ENCODE peak calls at places on chromosomes 5 and 9, in ten cellular contexts. R, N, B, M, G, L, Z, T, W and F are unnamed samples.

GRCh38 chr9:75455444-75455921 is 367.2 kb downstream of the OSTF1 start:
- DNase-seq in T (no peak), L (peak), N (no peak), W (peak), Z (no peak), M (peak), G (no peak), B (no peak), R (no peak), F (no peak)

GRCh38 chr5:107088907-107089306 is 581.8 kb downstream of the EFNA5 start:
- DNase-seq in L (no peak), G (no peak), R (no peak), M (no peak), N (no peak), Z (no peak), B (no peak), W (no peak), T (no peak), F (no peak)

GRCh38 chr9:111005711-111006482 is 32.4 kb downstream of the LPAR1 start:
- DNase-seq in R (no peak), T (no peak), L (no peak), G (no peak), Z (no peak), B (no peak), M (no peak), N (no peak), W (peak), F (no peak)

GRCh38 chr5:171650605-171651004 is 135.0 kb upstream of the SMIM23 start:
- DNase-seq in M (no peak), R (no peak), L (no peak), W (no peak), N (no peak), B (no peak), G (no peak), Z (no peak), T (no peak), F (no peak)

GRCh38 chr5:16934123-16934522 is 2.0 kb downstream of the MYO10 start:
- DNase-seq in N (peak), R (peak), Z (peak), G (peak), T (peak), M (peak), B (peak), W (peak), L (peak), F (peak)

GRCh38 chr5:158378931-158379330 is 520.0 kb upstream of the CLINT1 start:
- DNase-seq in N (no peak), B (no peak), R (no peak), W (no peak), L (no peak), G (no peak), Z (no peak), M (no peak), T (no peak), F (no peak)

GRCh38 chr9:88090151-88090581 is 48.1 kb downstream of the SPATA31C2 start:
- DNase-seq in B (no peak), N (no peak), M (no peak), R (no peak), Z (no peak), G (peak), L (no peak), W (peak), T (no peak), F (no peak)

GRCh38 chr9:115328228-115328627 is 210.3 kb upstream of the TNC start:
- DNase-seq in L (no peak), B (no peak), T (no peak), R (no peak), W (peak), G (peak), N (no peak), Z (no peak), M (peak), F (no peak)

GRCh38 chr5:179313849-179314521 is 31.3 kb downstream of the ADAMTS2 start:
- DNase-seq in Z (no peak), N (no peak), L (no peak), T (no peak), R (no peak), W (peak), M (peak), G (no peak), B (peak), F (no peak)

GRCh38 chr5:143541943-143542797 is 138.7 kb upstream of the NR3C1 start:
- DNase-seq in G (no peak), B (no peak), T (no peak), M (no peak), R (no peak), W (no peak), N (no peak), L (no peak), Z (no peak), F (no peak)

GRCh38 chr9:36798350-36799065 is 225.8 kb downstream of the MELK start:
- DNase-seq in R (no peak), N (peak), W (no peak), M (no peak), G (peak), B (peak), Z (peak), L (no peak), T (peak), F (no peak)
- TF ChIP-seq CTCF in R (no peak), N (peak), W (peak), M (no peak), G (peak), B (peak), Z (peak), L (no peak), T (no peak), F (no peak)

GRCh38 chr5:91244380-91245073 is 138.6 kb downstream of the ARRDC3 start:
- DNase-seq in L (no peak), B (no peak), G (no peak), T (no peak), R (no peak), N (no peak), Z (no peak), M (no peak), W (peak), F (no peak)

GRCh38 chr5:91245074-91245452 is 138.1 kb downstream of the ARRDC3 start:
- DNase-seq in M (no peak), B (no peak), N (no peak), W (no peak), G (no peak), Z (no peak), R (no peak), L (no peak), T (no peak), F (no peak)

GRCh38 chr5:91243859-91244258 is 139.3 kb downstream of the ARRDC3 start:
- DNase-seq in M (no peak), Z (no peak), N (no peak), R (no peak), T (no peak), B (no peak), L (no peak), G (no peak), W (no peak), F (no peak)

GRCh38 chr5:91243286-91243685 is 139.8 kb downstream of the ARRDC3 start:
- DNase-seq in N (no peak), Z (no peak), W (no peak), B (no peak), T (no peak), R (no peak), G (no peak), M (no peak), L (no peak), F (no peak)

GRCh38 chr5:91245871-91246270 is 137.2 kb downstream of the ARRDC3 start:
- DNase-seq in B (no peak), M (no peak), Z (no peak), R (no peak), G (no peak), L (no peak), T (no peak), N (no peak), W (peak), F (no peak)
- TF ChIP-seq CTCF in B (no peak), M (no peak), Z (no peak), R (no peak), G (no peak), L (peak), T (no peak), N (no peak), W (no peak), F (no peak)

DNA sequence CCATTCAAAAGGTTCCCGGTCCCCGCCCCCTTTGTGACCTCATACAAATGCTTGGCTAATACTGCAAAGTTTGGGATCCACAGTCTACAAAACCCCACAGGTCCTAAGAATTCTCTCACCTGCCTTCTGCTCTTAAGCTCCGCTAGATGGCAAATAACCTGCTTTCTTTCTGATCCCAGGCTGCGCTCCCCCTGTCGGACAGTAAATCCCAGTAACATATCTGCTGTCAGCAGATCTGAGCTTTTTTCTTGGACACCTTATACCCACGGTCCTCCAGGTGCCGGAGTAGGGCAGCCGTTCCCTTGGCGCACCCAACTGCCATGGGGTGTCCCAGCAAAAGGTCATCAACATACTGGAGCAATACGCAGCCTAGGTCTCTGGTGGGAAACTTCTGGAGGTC is 39.0 kb upstream of the PPP1R26 start:
- DNase-seq in B (no peak), L (no peak), W (no peak), T (no peak), Z (no peak), M (no peak), G (no peak), N (peak), R (no peak), F (no peak)
- TF ChIP-seq CTCF in B (no peak), L (no peak), W (peak), T (no peak), Z (no peak), M (no peak), G (no peak), N (peak), R (peak), F (no peak)

DNA sequence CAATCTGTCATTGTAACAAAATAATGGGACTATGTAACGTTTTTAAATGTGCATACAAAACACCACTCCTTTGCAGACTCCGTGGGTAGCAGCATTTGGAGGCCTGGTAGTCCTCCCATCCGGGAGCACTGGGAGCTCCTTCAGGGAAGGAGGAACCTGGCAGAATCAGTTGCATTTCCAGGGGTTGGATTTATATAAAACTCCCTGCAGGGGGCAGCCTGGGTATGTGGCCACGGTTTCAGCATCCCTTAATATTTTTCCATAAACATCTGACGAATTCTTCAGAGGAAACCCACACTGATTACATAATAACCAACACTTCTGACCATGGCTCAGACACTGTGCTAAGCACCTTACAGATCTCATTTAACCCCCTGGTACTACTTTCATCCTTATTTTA is 6.1 kb upstream of the AFAP1L1 start:
- DNase-seq in Z (peak), R (no peak), M (no peak), W (peak), T (no peak), G (no peak), N (peak), L (no peak), B (peak), F (no peak)
- TF ChIP-seq CTCF in Z (peak), R (peak), M (peak), W (peak), T (peak), G (no peak), N (peak), L (no peak), B (peak), F (no peak)

GRCh38 chr5:74334034-74334433 is 306.5 kb downstream of the ENC1 start:
- DNase-seq in Z (no peak), N (no peak), R (no peak), L (no peak), T (no peak), W (no peak), B (no peak), G (no peak), M (no peak), F (no peak)

GRCh38 chr5:74334434-74335364 is 305.8 kb downstream of the ENC1 start:
- DNase-seq in N (no peak), M (no peak), G (no peak), L (no peak), W (no peak), Z (no peak), B (no peak), R (no peak), T (no peak), F (no peak)

GRCh38 chr5:74337252-74338100 is 303.1 kb downstream of the ENC1 start:
- DNase-seq in T (no peak), R (no peak), W (no peak), M (no peak), B (no peak), N (no peak), Z (no peak), L (no peak), G (no peak), F (no peak)

GRCh38 chr5:74338101-74338388 is 302.5 kb downstream of the ENC1 start:
- DNase-seq in R (no peak), M (no peak), B (no peak), W (no peak), N (no peak), G (no peak), Z (no peak), T (no peak), L (no peak), F (no peak)

GRCh38 chr5:74336286-74336685 is 304.2 kb downstream of the ENC1 start:
- DNase-seq in W (no peak), T (peak), R (no peak), G (peak), B (no peak), N (no peak), L (no peak), Z (no peak), M (no peak), F (no peak)
- TF ChIP-seq CTCF in W (peak), T (peak), R (peak), G (peak), B (no peak), N (no peak), L (no peak), Z (no peak), M (peak), F (no peak)

GRCh38 chr9:33375238-33375840 is 27.0 kb downstream of the AQP7 start:
- DNase-seq in M (peak), N (no peak), R (no peak), W (no peak), L (no peak), Z (no peak), G (peak), B (no peak), T (no peak), F (no peak)
- TF ChIP-seq CTCF in M (no peak), N (no peak), R (no peak), W (no peak), L (no peak), Z (no peak), G (no peak), B (no peak), T (peak), F (no peak)

DNA sequence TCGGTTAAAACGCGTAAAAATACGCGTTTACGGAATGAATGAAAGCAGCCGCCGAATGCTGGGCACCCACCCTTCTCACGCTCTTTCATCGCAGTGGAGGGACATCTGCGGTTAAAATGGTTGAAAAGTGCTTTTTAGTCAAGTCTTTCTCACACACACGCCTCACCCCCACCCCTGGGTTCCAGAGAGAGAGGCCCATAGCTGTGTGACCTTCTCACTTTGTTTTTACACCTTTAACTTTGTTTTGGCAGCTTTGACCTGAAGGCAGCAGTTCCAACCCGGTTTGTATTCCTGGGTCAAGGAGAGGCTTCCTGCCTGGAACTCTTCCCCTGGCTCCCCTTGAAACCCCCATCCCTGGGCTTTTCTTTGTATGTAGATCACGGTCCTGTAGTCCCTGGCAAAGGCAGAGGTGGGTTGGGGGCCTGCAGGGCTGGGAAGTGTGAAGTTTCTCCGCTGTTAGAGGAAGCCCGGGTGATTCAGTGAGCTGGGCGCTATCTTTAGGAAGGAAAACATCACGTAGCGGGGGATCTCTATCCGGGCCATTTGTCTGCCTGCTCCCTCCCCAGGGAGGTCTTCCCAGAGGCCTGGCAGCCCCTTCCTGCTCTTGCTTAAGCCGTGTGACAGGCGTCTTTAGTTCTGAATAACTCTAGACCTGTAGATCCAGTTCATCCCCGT is 29.6 kb downstream of the SPRY4 start:
- DNase-seq in W (peak), M (no peak), L (no peak), R (no peak), T (peak), B (no peak), N (no peak), G (peak), Z (no peak), F (no peak)
- TF ChIP-seq CTCF in W (no peak), M (no peak), L (no peak), R (no peak), T (no peak), B (no peak), N (no peak), G (no peak), Z (no peak), F (no peak)

GRCh38 chr5:173857231-173857630 is 30.9 kb upstream of the CPEB4 start:
- DNase-seq in Z (no peak), L (no peak), W (no peak), B (peak), R (no peak), G (peak), N (no peak), T (no peak), M (no peak), F (no peak)

GRCh38 chr5:173858025-173858674 is 30.0 kb upstream of the CPEB4 start:
- DNase-seq in T (no peak), R (no peak), B (no peak), G (no peak), L (no peak), Z (no peak), N (no peak), W (no peak), M (no peak), F (no peak)

GRCh38 chr5:173858675-173859121 is 29.5 kb upstream of the CPEB4 start:
- DNase-seq in G (no peak), B (no peak), Z (no peak), R (no peak), M (no peak), N (no peak), W (peak), T (no peak), L (no peak), F (no peak)

GRCh38 chr5:173862047-173862477 is 26.1 kb upstream of the CPEB4 start:
- DNase-seq in Z (no peak), G (no peak), M (no peak), L (no peak), T (no peak), N (no peak), R (no peak), W (no peak), B (no peak), F (no peak)

GRCh38 chr5:173859315-173860038 is 28.7 kb upstream of the CPEB4 start:
- DNase-seq in L (no peak), Z (peak), W (no peak), M (no peak), R (no peak), N (no peak), G (no peak), T (no peak), B (no peak), F (no peak)
- TF ChIP-seq CTCF in L (no peak), Z (no peak), W (no peak), M (no peak), R (no peak), N (no peak), G (no peak), T (no peak), B (no peak), F (no peak)

DNA sequence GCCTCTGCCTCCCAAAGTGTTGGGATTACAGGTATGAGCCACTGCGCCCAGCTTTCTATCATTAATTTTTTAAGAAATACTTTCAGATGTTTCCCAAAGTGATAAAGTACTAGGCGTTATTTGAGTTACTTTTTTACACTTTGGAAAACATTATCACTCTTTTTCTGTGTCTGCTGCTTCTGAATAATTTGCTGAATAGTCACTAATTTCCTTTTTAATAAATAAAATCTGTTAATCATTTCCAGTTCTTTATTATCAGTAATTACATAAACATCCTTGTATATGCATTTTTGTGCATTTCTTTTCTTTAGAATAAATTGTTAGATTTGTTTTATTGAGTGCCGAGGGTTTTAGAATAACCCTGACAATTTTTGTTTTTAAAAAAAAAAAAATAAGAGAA is 48.6 kb downstream of the UHRF2 start:
- DNase-seq in R (no peak), W (no peak), Z (no peak), L (no peak), G (no peak), T (no peak), N (no peak), M (no peak), B (no peak), F (no peak)
- TF ChIP-seq CTCF in R (no peak), W (no peak), Z (no peak), L (no peak), G (no peak), T (no peak), N (no peak), M (no peak), B (no peak), F (no peak)

GRCh38 chr9:127556871-127557270 is 55.2 kb upstream of the STXBP1 start:
- DNase-seq in M (no peak), B (no peak), L (no peak), R (no peak), Z (no peak), G (no peak), W (no peak), N (no peak), T (no peak), F (no peak)

GRCh38 chr9:127550751-127551150 is 61.3 kb upstream of the STXBP1 start:
- DNase-seq in L (no peak), M (no peak), T (no peak), R (no peak), N (no peak), B (no peak), G (no peak), Z (no peak), W (no peak), F (no peak)

GRCh38 chr9:127555830-127556820 is 56.0 kb upstream of the STXBP1 start:
- DNase-seq in G (no peak), W (peak), L (no peak), T (no peak), Z (peak), R (no peak), B (no peak), N (peak), M (peak), F (no peak)

GRCh38 chr9:127554966-127555829 is 56.9 kb upstream of the STXBP1 start:
- DNase-seq in R (no peak), W (no peak), L (no peak), Z (no peak), B (no peak), M (no peak), N (no peak), T (no peak), G (no peak), F (no peak)

DNA sequence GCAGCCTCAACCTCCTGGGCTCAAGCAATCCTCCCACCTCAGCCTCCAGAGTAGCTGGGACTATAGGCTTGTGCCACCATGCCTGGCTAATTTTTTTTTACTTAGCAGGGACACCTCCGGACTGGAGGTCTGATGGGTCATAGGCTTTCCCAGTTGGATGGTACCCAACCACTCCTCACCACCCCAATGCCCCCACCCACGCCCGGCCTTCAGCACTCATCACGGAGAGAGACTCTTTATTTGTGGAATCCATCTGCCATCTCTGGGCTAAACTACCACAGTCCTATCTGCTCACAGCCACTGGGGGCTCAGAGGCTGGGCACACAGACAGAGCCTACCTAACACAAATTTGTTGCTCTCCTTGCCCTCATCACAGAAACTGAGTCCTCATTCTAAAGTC is 58.3 kb upstream of the STXBP1 start:
- DNase-seq in N (no peak), M (no peak), T (no peak), Z (no peak), W (no peak), R (no peak), B (no peak), L (no peak), G (no peak), F (no peak)
- TF ChIP-seq CTCF in N (no peak), M (no peak), T (no peak), Z (no peak), W (no peak), R (no peak), B (no peak), L (no peak), G (no peak), F (no peak)